ENCODE peak calls at places on chromosome 12, in nine cellular contexts. One of them, this sample, is unnamed.

GRCh38 chr12:30746190-30746589 is 8.6 kb downstream of the CAPRIN2 start:
- DNase-seq in pancreas: no peak
- DNase-seq in mammary epithelial cell: no peak
- DNase-seq in AG10803: no peak
- DNase-seq in kidney: no peak
- DNase-seq in uterus: no peak
- DNase-seq in GM12865: no peak
- DNase-seq in gastrocnemius medialis: no peak
- DNase-seq in HCT116: no peak
- DNase-seq in this sample: no peak

GRCh38 chr12:18103624-18104023 is 13.6 kb upstream of the RERGL start:
- DNase-seq in pancreas: no peak
- DNase-seq in mammary epithelial cell: no peak
- DNase-seq in AG10803: no peak
- DNase-seq in kidney: no peak
- DNase-seq in uterus: no peak
- DNase-seq in GM12865: no peak
- DNase-seq in gastrocnemius medialis: no peak
- DNase-seq in HCT116: no peak
- DNase-seq in this sample: no peak

GRCh38 chr12:51926718-51927117 is 19.4 kb downstream of the ACVRL1 start:
- DNase-seq in pancreas: no peak
- DNase-seq in mammary epithelial cell: peak
- DNase-seq in AG10803: peak
- DNase-seq in kidney: no peak
- DNase-seq in uterus: no peak
- DNase-seq in GM12865: peak
- DNase-seq in gastrocnemius medialis: no peak
- DNase-seq in HCT116: peak
- DNase-seq in this sample: no peak

GRCh38 chr12:112190626-112191025 is 65.3 kb downstream of the TRAFD1 start:
- DNase-seq in pancreas: peak
- DNase-seq in mammary epithelial cell: peak
- DNase-seq in AG10803: no peak
- DNase-seq in kidney: no peak
- DNase-seq in uterus: no peak
- DNase-seq in GM12865: no peak
- DNase-seq in gastrocnemius medialis: no peak
- DNase-seq in HCT116: no peak
- DNase-seq in this sample: no peak

GRCh38 chr12:80778005-80778541 is 61.4 kb downstream of the MYF5 start:
- DNase-seq in pancreas: peak
- DNase-seq in mammary epithelial cell: peak
- DNase-seq in AG10803: peak
- DNase-seq in kidney: peak
- DNase-seq in uterus: peak
- DNase-seq in GM12865: peak
- DNase-seq in gastrocnemius medialis: no peak
- DNase-seq in HCT116: peak
- DNase-seq in this sample: peak

GRCh38 chr12:121537814-121538698 is 42.8 kb downstream of the KDM2B start:
- DNase-seq in pancreas: no peak
- DNase-seq in mammary epithelial cell: no peak
- DNase-seq in AG10803: no peak
- DNase-seq in kidney: peak
- DNase-seq in uterus: no peak
- DNase-seq in GM12865: peak
- DNase-seq in gastrocnemius medialis: no peak
- DNase-seq in HCT116: no peak
- DNase-seq in this sample: no peak

GRCh38 chr12:56683-57346 is 9.8 kb upstream of the IQSEC3 start:
- DNase-seq in pancreas: no peak
- DNase-seq in mammary epithelial cell: peak
- DNase-seq in AG10803: no peak
- DNase-seq in kidney: no peak
- DNase-seq in uterus: no peak
- DNase-seq in GM12865: no peak
- DNase-seq in gastrocnemius medialis: no peak
- DNase-seq in HCT116: no peak
- DNase-seq in this sample: no peak

GRCh38 chr12:56020437-56021189 is at the start of gene IKZF4:
- DNase-seq in pancreas: no peak
- DNase-seq in mammary epithelial cell: no peak
- DNase-seq in AG10803: peak
- DNase-seq in kidney: peak
- DNase-seq in uterus: peak
- DNase-seq in GM12865: no peak
- DNase-seq in gastrocnemius medialis: no peak
- DNase-seq in HCT116: no peak
- DNase-seq in this sample: no peak

GRCh38 chr12:50505945-50506344 is 1.2 kb downstream of the DIP2B start:
- DNase-seq in pancreas: peak
- DNase-seq in mammary epithelial cell: peak
- DNase-seq in AG10803: no peak
- DNase-seq in kidney: no peak
- DNase-seq in uterus: no peak
- DNase-seq in GM12865: peak
- DNase-seq in gastrocnemius medialis: peak
- DNase-seq in HCT116: no peak
- DNase-seq in this sample: no peak

GRCh38 chr12:91967590-91967989 is 178.1 kb downstream of the BTG1 start:
- DNase-seq in pancreas: no peak
- DNase-seq in mammary epithelial cell: no peak
- DNase-seq in AG10803: no peak
- DNase-seq in kidney: no peak
- DNase-seq in uterus: no peak
- DNase-seq in GM12865: no peak
- DNase-seq in gastrocnemius medialis: no peak
- DNase-seq in HCT116: no peak
- DNase-seq in this sample: no peak

GRCh38 chr12:101045486-101046474 is 164.3 kb downstream of the SLC5A8 start:
- DNase-seq in pancreas: peak
- DNase-seq in mammary epithelial cell: peak
- DNase-seq in AG10803: peak
- DNase-seq in kidney: no peak
- DNase-seq in uterus: no peak
- DNase-seq in GM12865: no peak
- DNase-seq in gastrocnemius medialis: no peak
- DNase-seq in HCT116: no peak
- DNase-seq in this sample: no peak

GRCh38 chr12:107320929-107321618 is 227.7 kb upstream of the CRY1 start:
- DNase-seq in pancreas: no peak
- DNase-seq in mammary epithelial cell: peak
- DNase-seq in AG10803: peak
- DNase-seq in kidney: no peak
- DNase-seq in uterus: no peak
- DNase-seq in GM12865: no peak
- DNase-seq in gastrocnemius medialis: no peak
- DNase-seq in HCT116: no peak
- DNase-seq in this sample: no peak

GRCh38 chr12:14771651-14772137 is 31.6 kb downstream of the WBP11 start:
- DNase-seq in pancreas: no peak
- DNase-seq in mammary epithelial cell: no peak
- DNase-seq in AG10803: no peak
- DNase-seq in kidney: no peak
- DNase-seq in uterus: no peak
- DNase-seq in GM12865: peak
- DNase-seq in gastrocnemius medialis: no peak
- DNase-seq in HCT116: no peak
- DNase-seq in this sample: no peak

GRCh38 chr12:6369916-6370575 is 5.3 kb downstream of the SCNN1A start:
- DNase-seq in pancreas: no peak
- DNase-seq in mammary epithelial cell: no peak
- DNase-seq in AG10803: no peak
- DNase-seq in kidney: peak
- DNase-seq in uterus: no peak
- DNase-seq in GM12865: no peak
- DNase-seq in gastrocnemius medialis: no peak
- DNase-seq in HCT116: no peak
- DNase-seq in this sample: no peak
- H3K4me3 ChIP-seq in pancreas: no peak
- H3K4me3 ChIP-seq in mammary epithelial cell: no peak
- H3K4me3 ChIP-seq in AG10803: no peak
- H3K4me3 ChIP-seq in kidney: peak
- H3K4me3 ChIP-seq in uterus: no peak
- H3K4me3 ChIP-seq in GM12865: no peak
- H3K4me3 ChIP-seq in gastrocnemius medialis: no peak
- H3K4me3 ChIP-seq in HCT116: peak
- H3K4me3 ChIP-seq in this sample: no peak

GRCh38 chr12:23217158-23217557 is 592.2 kb downstream of the ETNK1 start:
- DNase-seq in pancreas: no peak
- DNase-seq in mammary epithelial cell: no peak
- DNase-seq in AG10803: no peak
- DNase-seq in kidney: no peak
- DNase-seq in uterus: no peak
- DNase-seq in GM12865: no peak
- DNase-seq in gastrocnemius medialis: no peak
- DNase-seq in HCT116: no peak
- DNase-seq in this sample: no peak
- TF ChIP-seq CTCF in pancreas: no peak
- TF ChIP-seq CTCF in mammary epithelial cell: no peak
- TF ChIP-seq CTCF in AG10803: no peak
- TF ChIP-seq CTCF in kidney: no peak
- TF ChIP-seq CTCF in uterus: no peak
- TF ChIP-seq CTCF in GM12865: no peak
- TF ChIP-seq CTCF in gastrocnemius medialis: no peak
- TF ChIP-seq CTCF in HCT116: no peak
- TF ChIP-seq CTCF in this sample: no peak

GRCh38 chr12:53051058-53051880 is 1.4 kb downstream of the TNS2 start:
- DNase-seq in pancreas: peak
- DNase-seq in mammary epithelial cell: no peak
- DNase-seq in AG10803: peak
- DNase-seq in kidney: peak
- DNase-seq in uterus: peak
- DNase-seq in GM12865: no peak
- DNase-seq in gastrocnemius medialis: peak
- DNase-seq in HCT116: no peak
- DNase-seq in this sample: no peak

GRCh38 chr12:53048780-53049401 is 974 bp upstream of the TNS2 start:
- DNase-seq in pancreas: peak
- DNase-seq in mammary epithelial cell: no peak
- DNase-seq in AG10803: peak
- DNase-seq in kidney: peak
- DNase-seq in uterus: peak
- DNase-seq in GM12865: no peak
- DNase-seq in gastrocnemius medialis: no peak
- DNase-seq in HCT116: no peak
- DNase-seq in this sample: no peak

GRCh38 chr12:53050426-53051057 is 677 bp downstream of the TNS2 start:
- DNase-seq in pancreas: no peak
- DNase-seq in mammary epithelial cell: no peak
- DNase-seq in AG10803: no peak
- DNase-seq in kidney: no peak
- DNase-seq in uterus: no peak
- DNase-seq in GM12865: no peak
- DNase-seq in gastrocnemius medialis: no peak
- DNase-seq in HCT116: no peak
- DNase-seq in this sample: no peak

GRCh38 chr12:53048033-53048779 is 1.7 kb upstream of the TNS2 start:
- DNase-seq in pancreas: peak
- DNase-seq in mammary epithelial cell: no peak
- DNase-seq in AG10803: peak
- DNase-seq in kidney: peak
- DNase-seq in uterus: peak
- DNase-seq in GM12865: no peak
- DNase-seq in gastrocnemius medialis: peak
- DNase-seq in HCT116: no peak
- DNase-seq in this sample: no peak

GRCh38 chr12:53049582-53050318 is at the start of gene TNS2:
- DNase-seq in pancreas: peak
- DNase-seq in mammary epithelial cell: no peak
- DNase-seq in AG10803: peak
- DNase-seq in kidney: peak
- DNase-seq in uterus: peak
- DNase-seq in GM12865: no peak
- DNase-seq in gastrocnemius medialis: peak
- DNase-seq in HCT116: no peak
- DNase-seq in this sample: no peak
- H3K4me3 ChIP-seq in pancreas: peak
- H3K4me3 ChIP-seq in mammary epithelial cell: no peak
- H3K4me3 ChIP-seq in AG10803: peak
- H3K4me3 ChIP-seq in kidney: peak
- H3K4me3 ChIP-seq in uterus: peak
- H3K4me3 ChIP-seq in GM12865: no peak
- H3K4me3 ChIP-seq in gastrocnemius medialis: peak
- H3K4me3 ChIP-seq in HCT116: peak
- H3K4me3 ChIP-seq in this sample: peak

GRCh38 chr12:85441740-85442139 is 161.7 kb downstream of the ALX1 start:
- DNase-seq in pancreas: no peak
- DNase-seq in mammary epithelial cell: no peak
- DNase-seq in AG10803: peak
- DNase-seq in kidney: no peak
- DNase-seq in uterus: no peak
- DNase-seq in GM12865: no peak
- DNase-seq in gastrocnemius medialis: no peak
- DNase-seq in HCT116: peak
- DNase-seq in this sample: no peak
- TF ChIP-seq CTCF in pancreas: no peak
- TF ChIP-seq CTCF in mammary epithelial cell: no peak
- TF ChIP-seq CTCF in AG10803: peak
- TF ChIP-seq CTCF in kidney: peak
- TF ChIP-seq CTCF in uterus: no peak
- TF ChIP-seq CTCF in GM12865: no peak
- TF ChIP-seq CTCF in gastrocnemius medialis: no peak
- TF ChIP-seq CTCF in HCT116: peak
- TF ChIP-seq CTCF in this sample: no peak

DNA sequence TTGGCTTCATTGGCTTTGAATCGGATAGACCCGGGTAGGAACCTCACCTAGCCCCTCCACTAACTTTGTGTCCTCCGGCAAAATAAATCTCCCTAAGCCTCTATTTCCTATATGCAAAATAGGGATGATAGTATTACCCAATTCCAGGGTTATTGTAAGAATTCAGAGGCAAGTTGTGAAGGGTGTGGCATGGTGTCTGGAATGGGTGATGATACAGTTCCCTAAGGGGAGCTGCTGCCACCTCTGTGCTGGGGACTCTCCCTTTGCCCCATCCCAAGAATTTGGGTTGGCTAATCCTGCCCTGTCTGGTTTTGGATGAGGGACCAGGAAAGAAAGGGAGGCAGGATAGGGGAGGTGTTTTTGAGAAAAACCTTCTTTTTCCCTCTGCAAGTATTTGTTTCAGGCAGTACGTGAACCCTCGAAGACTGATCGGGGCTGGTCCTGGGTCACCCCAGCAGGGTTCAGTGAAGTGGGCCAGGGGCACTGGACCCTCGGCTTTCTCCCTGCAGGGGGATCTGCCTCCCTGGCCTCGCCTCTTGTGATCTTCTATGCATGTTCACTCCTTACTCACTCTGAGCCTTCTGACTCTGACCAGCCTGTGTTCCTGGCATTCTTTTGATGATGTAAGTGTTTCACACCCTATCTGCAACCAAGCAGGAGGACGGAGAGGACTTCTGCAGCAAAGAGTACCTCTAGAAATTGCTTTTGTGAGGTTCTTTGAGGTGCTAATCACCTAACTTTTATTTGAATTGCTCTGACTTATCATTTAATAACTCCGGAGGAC is 60.8 kb downstream of the RASSF3 start:
- DNase-seq in pancreas: peak
- DNase-seq in mammary epithelial cell: peak
- DNase-seq in AG10803: peak
- DNase-seq in kidney: no peak
- DNase-seq in uterus: no peak
- DNase-seq in GM12865: no peak
- DNase-seq in gastrocnemius medialis: no peak
- DNase-seq in HCT116: peak
- DNase-seq in this sample: no peak
- H3K4me3 ChIP-seq in pancreas: no peak
- H3K4me3 ChIP-seq in mammary epithelial cell: no peak
- H3K4me3 ChIP-seq in AG10803: no peak
- H3K4me3 ChIP-seq in kidney: no peak
- H3K4me3 ChIP-seq in uterus: no peak
- H3K4me3 ChIP-seq in GM12865: no peak
- H3K4me3 ChIP-seq in gastrocnemius medialis: no peak
- H3K4me3 ChIP-seq in HCT116: no peak
- H3K4me3 ChIP-seq in this sample: no peak

This sample was measured in AG09309.